ENCODE peak calls at places on chromosomes 2 and 18, in four cellular contexts. W is A549, D is NCI-H1417, P is astrocyte of the spinal cord. T is an unnamed sample.

GRCh38 chr2:171630812-171631626 is 56.2 kb upstream of the DYNC1I2 start:
- DNase-seq in W (peak; percentile 40), D (no peak), P (peak; percentile 2), T (no peak)

GRCh38 chr2:221283896-221284295 is 288.2 kb downstream of the EPHA4 start:
- DNase-seq in D (no peak), W (no peak), P (peak; percentile 80), T (peak; percentile 20)

GRCh38 chr2:70934981-70935380 is 719 bp upstream of the ATP6V1B1 start:
- DNase-seq in W (no peak), P (no peak), D (no peak), T (no peak)

GRCh38 chr2:42029639-42030195 is 18.1 kb upstream of the PKDCC start:
- DNase-seq in P (no peak), D (no peak), W (no peak), T (no peak)

GRCh38 chr2:54810236-54810635 is 86.8 kb downstream of the EML6 start:
- DNase-seq in W (no peak), P (no peak), D (no peak), T (peak; percentile 19)

GRCh38 chr2:30939354-30939753 is 132.1 kb upstream of the CAPN13 start:
- DNase-seq in D (no peak), P (no peak), W (no peak), T (no peak)

GRCh38 chr2:207783514-207783913 is 13.8 kb upstream of the FZD5 start:
- DNase-seq in P (no peak), W (no peak), D (no peak), T (no peak)

GRCh38 chr18:32884543-32884942 is 111.7 kb upstream of the KLHL14 start:
- DNase-seq in D (no peak), P (no peak), W (no peak), T (no peak)

GRCh38 chr18:46042571-46043123 is 29.4 kb downstream of the PSTPIP2 start:
- DNase-seq in P (peak; percentile 84), W (no peak), D (no peak), T (peak; percentile 90)

GRCh38 chr2:183389546-183390080 is 265.4 kb downstream of the NUP35 start:
- DNase-seq in W (no peak), D (no peak), P (no peak), T (no peak)

GRCh38 chr2:208820289-208820688 is 413.7 kb downstream of the PTH2R start:
- DNase-seq in W (peak; percentile 12), P (no peak), D (peak; percentile 46), T (no peak)

GRCh38 chr18:67010916-67011315 is 407.0 kb upstream of the CDH19 start:
- DNase-seq in P (peak; percentile 23), D (no peak), W (peak; percentile 1), T (no peak)

GRCh38 chr2:36376992-36377738 is 21.6 kb downstream of the CRIM1 start:
- DNase-seq in D (no peak), P (no peak), W (peak; percentile 80), T (no peak)

GRCh38 chr18:5582054-5582453 is 38.3 kb upstream of the EPB41L3 start:
- DNase-seq in W (no peak), D (no peak), P (peak; percentile 77), T (no peak)

GRCh38 chr2:239193426-239193825 is 207.4 kb downstream of the HDAC4 start:
- DNase-seq in P (no peak), D (no peak), W (no peak), T (no peak)

GRCh38 chr2:23603581-23603980 is 218.6 kb downstream of the KLHL29 start:
- DNase-seq in P (no peak), W (no peak), D (no peak), T (no peak)

GRCh38 chr2:65710779-65711295 is 278.4 kb upstream of the SPRED2 start:
- DNase-seq in D (no peak), W (peak; percentile 30), P (no peak), T (peak; percentile 22)

GRCh38 chr18:49728542-49728941 is 84.8 kb downstream of the ACAA2 start:
- DNase-seq in D (peak; percentile 39), P (peak; percentile 30), W (peak; percentile 35), T (peak; percentile 33)

GRCh38 chr2:11365096-11365856 is 20.8 kb upstream of the ROCK2 start:
- DNase-seq in P (no peak), D (no peak), W (no peak), T (peak; percentile 30)